ENCODE peak calls at places on chromosomes 13 and 19, in four cellular contexts. O is tibial artery, P is left lung, X is cardiac muscle cell. U is an unnamed sample. For H3K4me1 and H3K36me3, the result is how much of the 10 kb centered on the place peaks cover.

GRCh38 chr19:33736787-33737186 is 59.9 kb upstream of the KCTD15 start:
- DNase-seq in O (no peak), P (no peak), X (no peak), U (no peak)

GRCh38 chr13:34030782-34031181 is 212.8 kb downstream of the RFC3 start:
- DNase-seq in O (no peak), P (no peak), X (no peak), U (no peak)

GRCh38 chr13:26482451-26483197 is 74.9 kb upstream of the WASF3 start:
- DNase-seq in O (peak), P (no peak), X (peak), U (no peak)

GRCh38 chr19:6890421-6890913 is 3.1 kb downstream of the ADGRE1 start:
- DNase-seq in O (no peak), P (no peak), X (no peak), U (no peak)

GRCh38 chr19:29702958-29703320 is 12.1 kb downstream of the C19orf12 start:
- DNase-seq in O (no peak), P (no peak), X (no peak), U (no peak)

GRCh38 chr13:108495686-108496363 is 133.6 kb upstream of the MYO16 start:
- DNase-seq in O (no peak), P (no peak), X (peak), U (no peak)

GRCh38 chr13:35712907-35713685 is 236.6 kb upstream of the MAB21L1 start:
- DNase-seq in O (no peak), P (no peak), X (no peak), U (no peak)

GRCh38 chr19:48258350-48258749 is 2.6 kb upstream of the CARD8 start:
- DNase-seq in O (no peak), P (no peak), X (no peak), U (no peak)

GRCh38 chr13:34012354-34012753 is 194.4 kb downstream of the RFC3 start:
- DNase-seq in O (no peak), P (no peak), X (no peak), U (no peak)

GRCh38 chr13:51935326-51936171 is 73.8 kb downstream of the CCDC70 start:
- DNase-seq in O (no peak), P (no peak), X (peak), U (no peak)

GRCh38 chr19:35846038-35846668 is 6.2 kb downstream of the NPHS1 start:
- DNase-seq in O (no peak), P (no peak), X (no peak), U (no peak)

GRCh38 chr19:28553764-28554163 is 659.2 kb downstream of the UQCRFS1 start:
- DNase-seq in O (no peak), P (no peak), X (no peak), U (no peak)

GRCh38 chr13:100209857-100210580 is 121.1 kb downstream of the PCCA start:
- DNase-seq in O (no peak), P (no peak), X (no peak), U (no peak)

GRCh38 chr13:107866666-107867623 is 348.4 kb downstream of the LIG4 start:
- DNase-seq in O (no peak), P (no peak), X (peak), U (no peak)

GRCh38 chr13:110866491-110867170 is 48.2 kb downstream of the ANKRD10 start:
- DNase-seq in O (no peak), P (no peak), X (no peak), U (no peak)

GRCh38 chr19:37484406-37485115 is 15.4 kb downstream of the ZNF570 start:
- DNase-seq in O (no peak), P (no peak), X (no peak), U (no peak)

GRCh38 chr19:15177269-15178116 is 23.3 kb downstream of the NOTCH3 start:
- DNase-seq in O (peak), P (peak), X (peak), U (peak)

GRCh38 chr19:7115721-7116120 is 46.2 kb downstream of the ZNF557 start:
- DNase-seq in O (no peak), P (no peak), X (no peak), U (no peak)

GRCh38 chr13:86572115-86572514 is 772.9 kb upstream of the SLITRK6 start:
- DNase-seq in O (no peak), P (no peak), X (no peak), U (no peak)

GRCh38 chr13:36475468-36475867 is 43.2 kb downstream of the CCNA1 start:
- DNase-seq in O (no peak), P (no peak), X (no peak), U (no peak)

GRCh38 chr13:110712849-110713641 is 455 bp upstream of the ING1 start:
- DNase-seq in O (peak), P (peak), X (peak), U (peak)

GRCh38 chr19:38250821-38251563 is 5.2 kb downstream of the PPP1R14A start:
- DNase-seq in O (peak), P (no peak), X (peak), U (no peak)

GRCh38 chr13:66559093-66559492 is 671.0 kb downstream of the PCDH9 start:
- DNase-seq in O (no peak), P (no peak), X (no peak), U (no peak)

GRCh38 chr13:26051231-26052135 is at the start of gene SHISA2:
- DNase-seq in O (no peak), P (peak), X (peak), U (no peak)

GRCh38 chr13:42239644-42240043 is 32.3 kb upstream of the AKAP11 start:
- DNase-seq in O (no peak), P (no peak), X (no peak), U (no peak)

GRCh38 chr13:73952683-73953082 is 181.5 kb downstream of the KLF12 start:
- DNase-seq in O (no peak), P (no peak), X (no peak), U (no peak)

GRCh38 chr19:13103585-13103923 is 896 bp upstream of the LYL1 start:
- DNase-seq in O (no peak), P (no peak), X (no peak), U (no peak)

GRCh38 chr13:35700661-35701060 is 224.2 kb upstream of the MAB21L1 start:
- DNase-seq in O (no peak), P (no peak), X (no peak), U (no peak)

GRCh38 chr13:30158774-30159445 is 148.4 kb downstream of the KATNAL1 start:
- DNase-seq in O (no peak), P (no peak), X (no peak), U (no peak)

GRCh38 chr13:113211774-113212173 is 2.4 kb downstream of the CUL4A start:
- DNase-seq in O (no peak), P (no peak), X (no peak), U (no peak)

GRCh38 chr13:31588331-31588730 is 151.0 kb upstream of the RXFP2 start:
- DNase-seq in O (no peak), P (no peak), X (no peak), U (no peak)

GRCh38 chr19:1905071-1905862 is at the start of the genes ADAT3 and SCAMP4:
- DNase-seq in O (peak), P (peak), X (peak), U (peak)

GRCh38 chr19:7874080-7874856 is at the start of gene PRR36:
- DNase-seq in O (no peak), P (no peak), X (peak), U (peak)

GRCh38 chr13:77067519-77067918 is 40.6 kb upstream of the FBXL3 start:
- DNase-seq in O (no peak), P (no peak), X (no peak), U (no peak)
- H3K4me1 ChIP-seq in O (under half), P (under half), X (under half), U (under half)

GRCh38 chr19:18122860-18123795 is 25.6 kb downstream of the MAST3 start:
- DNase-seq in O (no peak), P (no peak), X (no peak), U (no peak)
- H3K36me3 ChIP-seq in O (under half), P (under half), X (under half), U (under half)

GRCh38 chr19:17848598-17849292 is 963 bp upstream of the JAK3 start:
- DNase-seq in O (no peak), P (no peak), X (no peak), U (no peak)
- H3K27ac ChIP-seq in O (no peak), P (peak), X (no peak), U (no peak)

DNA sequence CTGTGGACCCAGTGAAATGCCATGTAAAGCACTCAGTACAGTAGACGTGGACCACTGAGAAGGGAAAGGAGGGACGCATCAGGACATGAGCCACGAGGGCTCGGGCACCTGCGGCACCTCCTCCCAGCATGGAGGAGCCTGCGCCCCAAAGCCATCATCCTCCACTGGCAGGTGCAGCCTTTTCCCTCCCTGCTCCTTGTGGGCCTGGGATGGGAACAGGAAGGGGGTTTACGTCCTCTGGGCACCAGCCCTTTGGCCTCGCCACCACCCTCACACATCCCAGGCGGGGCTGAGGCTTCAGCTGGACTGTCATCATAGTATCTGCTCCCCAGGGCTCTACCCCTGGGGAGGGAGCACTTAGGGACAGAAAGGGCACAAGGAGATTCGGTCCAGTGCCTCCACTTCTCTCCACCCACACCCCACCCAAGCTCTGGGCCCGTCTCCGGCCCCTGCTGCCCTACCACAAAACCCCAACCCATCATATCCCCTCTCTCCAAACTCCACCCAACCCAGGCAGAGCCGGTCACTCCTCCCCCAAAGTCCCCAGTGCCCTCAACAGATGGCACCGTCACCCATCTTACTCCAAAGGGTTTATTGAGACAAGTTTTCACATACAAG is 2.1 kb upstream of the PRKD2 start:
- DNase-seq in O (no peak), P (no peak), X (no peak), U (peak)
- H3K4me1 ChIP-seq in O (under half), P (half or more), X (under half), U (under half)

DNA sequence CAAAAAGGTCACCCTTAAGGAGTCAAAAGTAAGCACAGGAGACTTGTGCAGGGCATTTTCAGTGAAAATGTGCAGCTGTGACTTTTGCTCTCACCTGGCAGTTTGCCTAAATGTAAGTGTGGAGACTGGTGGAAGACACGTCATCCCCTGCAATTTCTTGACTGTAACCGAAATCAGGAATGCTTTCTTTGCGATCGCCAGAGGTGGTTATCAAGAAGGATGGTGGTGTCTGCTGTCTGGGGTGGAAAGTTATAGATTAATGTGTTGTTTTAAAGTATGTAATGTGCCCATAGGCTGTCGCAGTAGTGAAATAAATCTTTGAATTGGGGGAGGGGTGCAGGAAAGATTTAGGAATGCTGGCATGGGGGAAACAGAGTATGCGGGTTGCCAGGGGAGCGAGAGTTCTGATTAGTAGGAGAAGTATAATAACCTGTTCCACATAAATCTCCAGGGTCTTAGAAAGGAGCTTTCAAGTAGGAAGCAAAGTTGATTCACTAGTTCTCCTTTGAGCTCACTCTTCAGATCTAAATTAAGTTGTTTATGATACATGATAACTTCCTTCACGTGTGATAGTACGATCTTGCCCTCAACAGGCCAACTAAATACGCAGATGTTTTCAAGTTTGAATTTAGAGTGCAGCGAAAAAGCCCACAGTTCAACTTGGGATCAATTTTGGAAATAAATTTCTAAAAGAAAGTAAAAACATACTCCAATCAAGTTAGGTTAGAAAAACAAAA is 1520.0 kb upstream of the SLC10A2 start:
- DNase-seq in O (no peak), P (no peak), X (no peak), U (no peak)
- H3K36me3 ChIP-seq in O (under half), P (under half), X (under half), U (under half)

DNA sequence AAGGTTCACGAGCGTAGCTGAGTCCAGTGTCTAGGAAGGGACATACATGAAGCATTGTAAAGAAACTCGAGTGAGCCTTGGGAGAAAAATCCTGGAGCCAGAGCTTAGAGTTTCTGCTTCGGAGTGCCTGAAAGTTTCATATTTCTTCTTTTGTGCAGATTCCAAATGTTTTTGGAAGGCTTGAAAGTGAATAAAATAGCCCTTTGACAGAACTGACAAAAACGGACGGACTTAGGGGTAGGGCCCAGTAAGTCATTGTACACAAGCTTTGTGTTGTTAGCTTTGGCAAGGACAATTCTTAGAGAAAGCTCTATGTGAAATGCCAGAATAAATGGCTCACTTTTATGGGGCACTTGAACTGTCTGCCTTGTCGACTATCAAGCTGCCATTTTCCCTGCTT is 2.7 kb downstream of the RNF113B start:
- DNase-seq in O (no peak), P (no peak), X (no peak), U (no peak)
- H3K27ac ChIP-seq in O (peak), P (peak), X (no peak), U (peak)

DNA sequence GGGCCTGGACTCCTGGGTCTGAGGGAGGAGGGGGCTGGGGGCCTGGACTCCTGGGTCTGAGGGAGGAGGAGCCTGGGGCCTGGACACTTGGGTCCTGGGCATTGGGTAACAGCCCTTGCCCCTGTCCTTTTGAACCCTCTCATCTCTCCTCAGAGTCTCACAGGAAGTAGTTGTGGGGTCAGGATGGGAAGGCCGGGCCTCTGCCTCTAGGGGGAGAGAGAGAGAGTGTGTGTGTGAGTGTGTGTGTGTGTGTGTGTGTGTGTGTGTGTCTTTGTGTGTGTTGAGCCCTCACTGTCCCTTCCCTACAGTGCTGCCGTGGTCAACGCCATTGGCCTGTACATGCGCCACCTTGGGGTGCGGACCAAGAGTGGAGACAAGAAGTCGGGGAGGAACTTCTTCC is 10.9 kb downstream of the ARHGEF1 start:
- DNase-seq in O (no peak), P (no peak), X (no peak), U (no peak)
- H3K4me1 ChIP-seq in O (under half), P (under half), X (under half), U (under half)

GRCh38 chr19:10146142-10146541 is 26.4 kb upstream of the EIF3G start:
- DNase-seq in O (no peak), P (no peak), X (no peak), U (no peak)
- H3K36me3 ChIP-seq in O (half or more), P (under half), X (half or more), U (half or more)

U was measured in RWPE2.